ENCODE peak calls at places on chromosomes 5 and 9, in seven cellular contexts. L is mesendoderm, A is GM23248, K is HCT116, J is neuronal stem cell, W is cardiac fibroblast, O is neural progenitor cell. E is an unnamed sample.

GRCh38 chr5:108360280-108360679 is 21.6 kb downstream of the FBXL17 start:
- DNase-seq in L (no peak), J (no peak), O (no peak), K (no peak), A (no peak), W (no peak), E (no peak)

GRCh38 chr5:93054424-93055165 is 526.4 kb downstream of the NR2F1-AS1 start:
- DNase-seq in L (no peak), K (no peak), O (no peak), A (peak), J (no peak), W (peak), E (peak)

GRCh38 chr5:164422400-164422799 is 917.0 kb downstream of the MAT2B start:
- DNase-seq in A (peak), L (peak), K (no peak), O (peak), W (peak), J (peak), E (peak)

GRCh38 chr5:67538343-67538670 is 341.7 kb upstream of the CD180 start:
- DNase-seq in K (no peak), W (no peak), L (no peak), A (no peak), O (no peak), J (no peak), E (no peak)

GRCh38 chr9:29212590-29213373 is 1639.5 kb upstream of the C9orf72 start:
- DNase-seq in L (peak), O (peak), A (peak), K (no peak), J (peak), W (no peak), E (no peak)

GRCh38 chr9:72945391-72945790 is 7.5 kb downstream of the ALDH1A1 start:
- DNase-seq in W (no peak), O (no peak), L (no peak), J (no peak), A (no peak), K (no peak), E (no peak)

GRCh38 chr9:125407432-125407973 is 145.9 kb downstream of the GAPVD1 start:
- DNase-seq in J (no peak), O (no peak), W (no peak), K (no peak), A (no peak), L (no peak), E (no peak)

GRCh38 chr9:130927995-130928900 is 10.8 kb downstream of the FIBCD1 start:
- DNase-seq in A (peak), L (no peak), J (no peak), W (peak), O (no peak), K (peak), E (peak)

GRCh38 chr9:94823710-94824109 is 97.2 kb downstream of the AOPEP start:
- DNase-seq in W (no peak), A (no peak), O (no peak), K (no peak), L (no peak), J (no peak), E (no peak)

GRCh38 chr9:125761685-125762084 is 14.5 kb downstream of the PBX3 start:
- DNase-seq in L (no peak), A (no peak), J (no peak), W (no peak), O (no peak), K (no peak), E (no peak)

GRCh38 chr5:178768371-178769260 is 38.2 kb upstream of the ZNF354A start:
- DNase-seq in O (no peak), A (no peak), K (no peak), J (no peak), L (no peak), W (no peak), E (no peak)

GRCh38 chr9:86142973-86143372 is 43.6 kb upstream of the GOLM1 start:
- DNase-seq in A (no peak), W (no peak), K (no peak), L (no peak), O (no peak), J (no peak), E (no peak)

GRCh38 chr5:154221371-154221896 is 30.9 kb downstream of the GALNT10 start:
- DNase-seq in L (peak), K (peak), O (peak), A (peak), W (peak), J (no peak), E (peak)

GRCh38 chr5:115594343-115595047 is 7.8 kb downstream of the TICAM2 start:
- DNase-seq in J (no peak), O (no peak), L (no peak), K (no peak), W (peak), A (peak), E (peak)

DNA sequence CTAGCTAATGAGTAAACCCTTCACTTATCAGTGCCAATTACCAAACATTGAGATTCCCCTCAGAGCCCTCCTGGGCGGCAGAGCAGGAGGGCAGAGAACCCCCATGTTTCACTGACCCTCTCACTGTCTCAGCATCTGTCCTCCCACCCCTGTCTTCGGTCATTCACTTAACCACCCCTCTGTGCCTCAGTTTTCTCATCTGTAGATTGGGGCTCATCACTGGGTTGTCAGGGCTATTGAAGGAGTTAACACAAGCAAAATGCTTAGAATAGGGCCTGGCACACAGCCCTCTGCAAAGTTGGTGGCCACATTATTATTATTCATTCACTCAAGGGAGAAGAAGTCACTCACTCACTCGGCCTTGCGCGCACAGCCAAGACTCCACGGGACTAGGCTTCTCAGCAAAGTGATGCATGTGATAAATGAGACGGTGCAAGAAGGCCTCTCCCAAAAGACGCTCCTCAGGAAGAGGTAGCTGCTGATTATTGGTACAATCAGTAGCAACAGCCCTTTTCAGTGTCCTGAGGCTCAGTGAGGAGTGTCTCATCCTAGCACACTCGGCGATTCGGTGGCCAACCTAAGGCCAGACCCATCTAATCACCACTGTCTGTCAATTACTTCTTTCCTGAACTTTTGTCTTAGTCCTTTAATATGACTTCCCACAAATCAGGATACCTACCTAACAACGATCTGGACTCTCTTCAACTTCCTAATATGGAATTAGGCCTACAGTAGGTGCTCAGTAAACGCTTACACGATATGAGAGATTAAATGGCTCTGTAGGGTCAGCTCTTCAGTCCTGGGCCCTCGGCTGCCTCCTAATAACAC is 7.9 kb downstream of the PDGFRB start:
- DNase-seq in O (no peak), L (no peak), J (no peak), K (no peak), A (peak), W (no peak), E (no peak)
- H3K4me3 ChIP-seq in O (no peak), L (no peak), J (no peak), K (no peak), A (no peak), W (no peak), E (no peak)

GRCh38 chr5:133868946-133869674 is 99.3 kb downstream of the C5orf15 start:
- DNase-seq in A (peak), J (peak), W (peak), L (peak), K (peak), O (peak), E (peak)

GRCh38 chr5:133870661-133871060 is 97.8 kb downstream of the C5orf15 start:
- DNase-seq in W (peak), K (no peak), J (no peak), O (peak), A (peak), L (peak), E (peak)

GRCh38 chr5:133867341-133867740 is 101.1 kb downstream of the C5orf15 start:
- DNase-seq in J (no peak), W (no peak), A (no peak), K (no peak), O (no peak), L (no peak), E (no peak)

GRCh38 chr5:133867851-133868545 is 100.4 kb downstream of the C5orf15 start:
- DNase-seq in L (no peak), A (no peak), K (no peak), J (no peak), W (no peak), O (no peak), E (no peak)

DNA sequence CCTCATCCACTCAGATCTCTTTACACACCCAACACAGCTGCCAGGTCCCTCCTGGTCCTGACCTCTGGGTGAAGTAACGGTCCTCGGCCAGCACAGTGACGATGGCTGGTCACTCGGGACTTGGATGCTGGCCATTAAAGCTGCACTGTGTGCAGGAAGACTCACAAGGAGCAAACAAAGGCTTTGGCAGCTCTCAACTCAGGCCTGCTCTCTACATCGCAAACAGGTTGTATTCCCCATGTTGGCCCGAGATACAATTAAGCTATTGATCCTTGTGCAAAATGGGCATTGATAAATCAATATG is 98.8 kb downstream of the C5orf15 start:
- DNase-seq in A (peak), J (no peak), O (no peak), W (peak), K (no peak), L (no peak), E (no peak)
- H3K4me3 ChIP-seq in A (no peak), J (no peak), O (no peak), W (no peak), K (no peak), L (no peak), E (no peak)

GRCh38 chr9:137294684-137295312 is 7.3 kb downstream of the NRARP start:
- DNase-seq in A (peak), K (no peak), O (peak), L (no peak), J (no peak), W (peak), E (peak)

GRCh38 chr9:137297060-137297664 is 4.9 kb downstream of the NRARP start:
- DNase-seq in A (no peak), J (no peak), W (no peak), O (no peak), L (no peak), K (no peak), E (no peak)

GRCh38 chr9:137296214-137297059 is 5.6 kb downstream of the NRARP start:
- DNase-seq in A (no peak), K (no peak), W (peak), L (no peak), J (no peak), O (no peak), E (peak)

GRCh38 chr9:137294091-137294683 is 7.9 kb downstream of the NRARP start:
- DNase-seq in L (peak), W (peak), O (peak), K (peak), A (peak), J (no peak), E (peak)

GRCh38 chr9:137295313-137296213 is 6.5 kb downstream of the NRARP start:
- DNase-seq in A (peak), K (no peak), J (peak), W (no peak), O (peak), L (no peak), E (peak)
- H3K4me3 ChIP-seq in A (peak), K (peak), J (peak), W (peak), O (peak), L (no peak), E (peak)

GRCh38 chr5:11596185-11596584 is 308.1 kb downstream of the CTNND2 start:
- DNase-seq in J (no peak), O (no peak), W (no peak), K (no peak), L (peak), A (no peak), E (no peak)

GRCh38 chr5:11595045-11595444 is 309.2 kb downstream of the CTNND2 start:
- DNase-seq in W (no peak), K (no peak), A (no peak), J (no peak), O (no peak), L (peak), E (no peak)

GRCh38 chr5:11588803-11589202 is 315.4 kb downstream of the CTNND2 start:
- DNase-seq in L (peak), A (no peak), O (peak), W (no peak), J (peak), K (no peak), E (no peak)

GRCh38 chr5:11590475-11590874 is 313.8 kb downstream of the CTNND2 start:
- DNase-seq in W (no peak), O (no peak), K (no peak), J (no peak), A (no peak), L (no peak), E (no peak)
- H3K4me3 ChIP-seq in W (no peak), O (no peak), K (no peak), J (no peak), A (no peak), L (no peak), E (no peak)

GRCh38 chr9:19184144-19184917 is 46.2 kb upstream of the DENND4C start:
- DNase-seq in L (peak), K (peak), J (peak), A (peak), O (no peak), W (peak), E (peak)
- H3K4me3 ChIP-seq in L (no peak), K (peak), J (no peak), A (peak), O (no peak), W (no peak), E (no peak)

GRCh38 chr9:3567988-3568387 is 42.2 kb upstream of the RFX3 start:
- DNase-seq in L (no peak), A (no peak), O (no peak), W (no peak), K (no peak), J (no peak), E (no peak)
- H3K4me3 ChIP-seq in L (no peak), A (no peak), O (no peak), W (no peak), K (no peak), J (no peak), E (no peak)

GRCh38 chr9:98640394-98640793 is 68.3 kb downstream of the GABBR2 start:
- DNase-seq in O (no peak), L (no peak), W (no peak), A (no peak), J (no peak), K (no peak), E (no peak)

GRCh38 chr9:98642661-98643312 is 65.9 kb downstream of the GABBR2 start:
- DNase-seq in O (peak), J (no peak), A (no peak), W (no peak), K (no peak), L (peak), E (no peak)

GRCh38 chr9:98639133-98639532 is 69.6 kb downstream of the GABBR2 start:
- DNase-seq in L (no peak), A (no peak), J (no peak), O (no peak), W (no peak), K (no peak), E (no peak)

GRCh38 chr9:98644011-98644410 is 64.7 kb downstream of the GABBR2 start:
- DNase-seq in A (peak), J (no peak), K (no peak), L (no peak), O (no peak), W (no peak), E (no peak)

DNA sequence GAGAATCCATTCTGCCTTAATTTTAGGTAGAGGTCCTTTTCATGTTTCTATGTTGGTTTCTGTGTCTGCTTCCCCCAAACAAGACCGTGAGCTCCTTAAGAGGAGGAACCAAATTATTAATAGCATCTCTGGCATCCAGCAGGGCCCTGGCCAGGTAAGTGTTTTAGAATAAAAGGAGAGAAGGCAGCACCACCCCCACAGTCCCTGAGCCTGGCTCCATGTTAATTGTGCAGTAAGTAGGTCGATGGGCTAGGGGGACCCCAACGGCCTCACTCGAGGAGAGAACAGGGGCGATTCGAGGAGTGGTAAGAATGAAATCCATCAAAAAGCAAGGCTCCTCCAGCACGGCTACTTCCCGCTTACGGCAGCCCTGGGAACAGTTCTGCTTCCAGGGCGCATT is 67.1 kb downstream of the GABBR2 start:
- DNase-seq in J (no peak), W (no peak), L (no peak), O (no peak), A (no peak), K (no peak), E (no peak)
- H3K4me3 ChIP-seq in J (no peak), W (no peak), L (no peak), O (no peak), A (no peak), K (no peak), E (no peak)

GRCh38 chr5:17374157-17374556 is 123.9 kb upstream of the TAF11L2 start:
- DNase-seq in L (peak), A (peak), K (no peak), O (no peak), W (peak), J (no peak), E (peak)

GRCh38 chr5:17378346-17378984 is 119.6 kb upstream of the TAF11L2 start:
- DNase-seq in L (no peak), A (peak), O (no peak), K (no peak), J (no peak), W (peak), E (peak)

GRCh38 chr5:17373406-17374110 is 124.5 kb upstream of the TAF11L2 start:
- DNase-seq in O (no peak), L (no peak), K (no peak), J (no peak), W (no peak), A (peak), E (no peak)

GRCh38 chr5:17379188-17379951 is 118.7 kb upstream of the TAF11L2 start:
- DNase-seq in J (no peak), A (peak), K (no peak), W (peak), L (no peak), O (no peak), E (peak)

DNA sequence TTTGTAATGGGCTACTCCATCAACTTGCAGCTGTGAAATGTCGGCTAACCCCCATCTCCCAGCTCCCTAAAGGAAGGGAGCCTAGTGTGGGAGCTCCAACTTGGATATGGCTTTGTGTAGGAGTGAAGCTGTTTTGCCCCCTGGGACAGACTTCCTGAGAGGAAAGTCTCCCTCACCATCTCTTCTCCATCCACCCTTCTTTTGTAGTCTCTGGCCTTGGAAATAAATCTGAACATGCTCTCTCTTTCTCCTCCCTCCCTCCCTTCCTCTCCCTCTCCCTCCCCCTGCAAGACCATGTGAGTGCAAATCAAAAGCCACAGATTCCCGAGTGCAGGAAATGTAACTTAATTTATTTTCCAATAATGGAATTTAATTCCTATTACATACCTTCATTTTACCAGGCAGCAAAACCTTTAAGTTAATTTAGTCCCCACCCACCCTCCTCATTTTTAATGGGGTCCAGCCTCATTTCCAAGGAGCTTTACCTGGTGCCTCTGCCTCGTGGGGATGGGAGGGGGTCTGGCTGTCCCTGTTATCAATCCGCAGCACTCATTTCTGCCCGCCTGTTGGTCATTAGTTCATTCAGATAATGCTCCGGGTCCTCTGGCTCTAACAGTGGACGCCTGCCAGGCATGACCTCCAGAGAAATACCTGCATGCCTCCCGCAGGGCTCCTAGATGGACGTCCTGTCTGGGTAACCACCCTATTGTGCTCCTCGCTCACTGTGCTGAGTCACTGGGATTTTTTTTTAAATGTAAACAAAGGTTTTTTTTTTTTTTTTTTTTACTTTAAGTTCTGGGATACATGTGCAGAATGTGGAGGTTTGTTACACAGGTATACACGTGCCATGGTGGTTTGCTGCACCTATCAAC is 122.8 kb upstream of the TAF11L2 start:
- DNase-seq in K (no peak), J (no peak), W (peak), A (peak), O (no peak), L (peak), E (peak)
- H3K4me3 ChIP-seq in K (no peak), J (no peak), W (no peak), A (no peak), O (no peak), L (no peak), E (no peak)

GRCh38 chr5:14146725-14147124 is 3.6 kb downstream of the TRIO start:
- DNase-seq in J (no peak), K (no peak), A (peak), W (no peak), O (no peak), L (no peak), E (no peak)

GRCh38 chr5:14148483-14148882 is 5.3 kb downstream of the TRIO start:
- DNase-seq in J (no peak), L (no peak), A (no peak), K (no peak), O (no peak), W (no peak), E (no peak)

GRCh38 chr5:14148890-14149671 is 5.9 kb downstream of the TRIO start:
- DNase-seq in K (no peak), L (peak), J (no peak), W (no peak), O (no peak), A (no peak), E (no peak)

GRCh38 chr5:14145356-14146334 is 2.5 kb downstream of the TRIO start:
- DNase-seq in O (peak), J (no peak), A (peak), L (no peak), W (no peak), K (no peak), E (peak)

DNA sequence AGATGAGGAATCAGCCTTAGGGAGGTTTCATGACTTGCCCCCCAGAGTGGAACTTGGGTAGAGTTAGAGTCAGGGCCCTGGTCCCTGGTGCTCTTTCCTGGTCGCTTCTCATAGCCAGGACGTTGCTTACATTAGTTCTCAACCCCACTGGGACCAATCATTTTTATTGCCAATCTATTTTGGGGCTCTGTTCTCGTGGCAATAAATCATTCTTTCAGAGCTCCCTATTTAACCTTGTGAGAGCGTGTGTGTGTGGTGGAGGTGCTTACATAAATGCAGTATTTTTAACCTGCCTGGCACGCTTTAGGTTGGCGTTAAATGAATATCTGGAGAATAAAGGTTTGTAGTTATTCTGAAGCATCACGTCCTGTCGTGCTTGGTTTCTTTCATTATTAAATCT is 4.1 kb downstream of the TRIO start:
- DNase-seq in A (no peak), L (no peak), W (no peak), O (no peak), K (no peak), J (no peak), E (no peak)
- H3K4me3 ChIP-seq in A (peak), L (no peak), W (no peak), O (no peak), K (no peak), J (no peak), E (no peak)

E was measured in fibroblast of pulmonary artery.